ENCODE peak calls at places on chromosomes 5 and 9, in seven cellular contexts. A is activated gamma-delta T cell treated with Interleukin-2 at 50 U/mL for 16 hours; Z is iris pigment epithelial cell; I is AG20443; C is T-helper 22 cell; M is activated naive CD8-positive, alpha-beta T cell treated with anti-CD3 and anti-CD28 coated beads, Interleukin-2, amount 50 U/mL, for 24 hours; O is T follicular helper cell. U is an unnamed sample.

GRCh38 chr5:77518304-77518703 is 26.2 kb upstream of the WDR41 start:
- DNase-seq in A (no peak), Z (no peak), I (no peak), C (no peak), M (no peak), O (no peak), U (no peak)

GRCh38 chr5:54905942-54906537 is 79.4 kb downstream of the ESM1 start:
- DNase-seq in A (peak), Z (peak), I (peak), C (no peak), M (peak), O (peak), U (peak)

GRCh38 chr9:6827370-6827949 is 69.7 kb downstream of the KDM4C start:
- DNase-seq in A (no peak), Z (peak), I (peak), C (no peak), M (peak), O (no peak), U (no peak)

GRCh38 chr9:125119643-125120286 is 23.6 kb downstream of the SCAI start:
- DNase-seq in A (no peak), Z (peak), I (peak), C (no peak), M (no peak), O (no peak), U (no peak)

GRCh38 chr5:53613036-53613435 is 52.6 kb downstream of the NDUFS4 start:
- DNase-seq in A (no peak), Z (peak), I (no peak), C (no peak), M (no peak), O (no peak), U (no peak)

GRCh38 chr9:111854799-111855198 is 41.8 kb upstream of the UGCG start:
- DNase-seq in A (no peak), Z (peak), I (peak), C (no peak), M (no peak), O (no peak), U (no peak)

GRCh38 chr9:112762726-112763518 is 12.4 kb downstream of the SNX30 start:
- DNase-seq in A (no peak), Z (no peak), I (no peak), C (no peak), M (no peak), O (no peak), U (no peak)

GRCh38 chr5:171251519-171251918 is 57.5 kb upstream of the TLX3 start:
- DNase-seq in A (no peak), Z (no peak), I (no peak), C (no peak), M (no peak), O (no peak), U (no peak)

GRCh38 chr9:94860678-94861588 is 134.4 kb downstream of the AOPEP start:
- DNase-seq in A (peak), Z (peak), I (peak), C (peak), M (peak), O (peak), U (peak)

GRCh38 chr5:54669845-54670635 is 152.5 kb downstream of the SNX18 start:
- DNase-seq in A (no peak), Z (no peak), I (no peak), C (no peak), M (no peak), O (no peak), U (no peak)

GRCh38 chr5:57539281-57539701 is 56.7 kb upstream of the ACTBL2 start:
- DNase-seq in A (no peak), Z (peak), I (peak), C (no peak), M (no peak), O (no peak), U (no peak)

GRCh38 chr5:6737043-6737941 is 24.1 kb downstream of the TENT4A start:
- DNase-seq in A (no peak), Z (no peak), I (no peak), C (no peak), M (no peak), O (no peak), U (no peak)

GRCh38 chr9:17219261-17219660 is 84.4 kb downstream of the CNTLN start:
- DNase-seq in A (no peak), Z (peak), I (peak), C (no peak), M (no peak), O (no peak), U (no peak)

GRCh38 chr9:114674076-114674797 is 7.8 kb downstream of the TEX48 start:
- DNase-seq in A (no peak), Z (no peak), I (no peak), C (no peak), M (no peak), O (no peak), U (no peak)

GRCh38 chr9:129486496-129487306 is 134.2 kb downstream of the C9orf50 start:
- DNase-seq in A (no peak), Z (peak), I (peak), C (no peak), M (no peak), O (no peak), U (no peak)

GRCh38 chr5:73296772-73297171 is 123.8 kb downstream of the TMEM174 start:
- DNase-seq in A (no peak), Z (peak), I (peak), C (no peak), M (no peak), O (no peak), U (no peak)

GRCh38 chr5:113546711-113547159 is 33.2 kb downstream of the YTHDC2 start:
- DNase-seq in A (no peak), Z (peak), I (peak), C (no peak), M (no peak), O (no peak), U (no peak)

GRCh38 chr5:6868170-6868569 is 154.9 kb downstream of the TENT4A start:
- DNase-seq in A (no peak), Z (no peak), I (no peak), C (no peak), M (no peak), O (no peak), U (no peak)

GRCh38 chr5:1106385-1107166 is 5.3 kb downstream of the SLC12A7 start:
- DNase-seq in A (no peak), Z (no peak), I (no peak), C (no peak), M (peak), O (no peak), U (no peak)

GRCh38 chr5:88480766-88481499 is 212.3 kb upstream of the TMEM161B start:
- DNase-seq in A (no peak), Z (no peak), I (no peak), C (no peak), M (no peak), O (no peak), U (no peak)

GRCh38 chr9:27622688-27623340 is 49.5 kb upstream of the C9orf72 start:
- DNase-seq in A (no peak), Z (no peak), I (no peak), C (no peak), M (no peak), O (no peak), U (no peak)

GRCh38 chr5:74394543-74394923 is 246.0 kb downstream of the ENC1 start:
- DNase-seq in A (no peak), Z (no peak), I (no peak), C (no peak), M (no peak), O (no peak), U (no peak)

GRCh38 chr5:78467744-78468357 is 107.4 kb downstream of the SCAMP1 start:
- DNase-seq in A (no peak), Z (peak), I (peak), C (no peak), M (no peak), O (no peak), U (no peak)

GRCh38 chr5:34929720-34930526 is 564 bp downstream of the DNAJC21 start:
- DNase-seq in A (peak), Z (peak), I (peak), C (peak), M (peak), O (peak), U (peak)

GRCh38 chr5:90866333-90866732 is 307.7 kb downstream of the ADGRV1 start:
- DNase-seq in A (no peak), Z (peak), I (peak), C (no peak), M (no peak), O (no peak), U (no peak)

GRCh38 chr9:104863180-104863883 is 64.6 kb downstream of the ABCA1 start:
- DNase-seq in A (peak), Z (peak), I (peak), C (no peak), M (peak), O (peak), U (peak)

GRCh38 chr9:99353408-99353807 is 131.3 kb downstream of the SEC61B start:
- DNase-seq in A (no peak), Z (peak), I (peak), C (no peak), M (no peak), O (no peak), U (no peak)

GRCh38 chr9:130741831-130742449 is 48.4 kb downstream of the EXOSC2 start:
- DNase-seq in A (no peak), Z (peak), I (peak), C (no peak), M (peak), O (no peak), U (no peak)